ENCODE peak calls at places on chromosome 10, in ten cellular contexts. G is progenitor cell of endocrine pancreas; B is activated naive CD4-positive, alpha-beta T cell treated with anti-CD3 and anti-CD28 coated beads for 36 hours; F is T47D; X is right lobe of liver; W is effector memory CD4-positive, alpha-beta T cell; C is glomerular endothelial cell; R is activated naive CD8-positive, alpha-beta T cell treated with anti-CD3 and anti-CD28 coated beads, Interleukin-2, amount 50 U/mL, for 24 hours; P is H7; Q is NCI-H1694 treated with DMSO at 0.1 percent for 48 hours. J is an unnamed sample.

GRCh38 chr10:87506988-87507387 is 2.3 kb downstream of the MINPP1 start:
- DNase-seq in F (no peak), P (no peak), C (no peak), W (no peak), B (no peak), R (no peak), Q (no peak), X (no peak), G (no peak), J (no peak)

GRCh38 chr10:69425513-69426298 is 9.0 kb upstream of the TACR2 start:
- DNase-seq in G (no peak), C (no peak), F (peak), P (no peak), B (peak), Q (no peak), X (no peak), R (no peak), W (peak), J (no peak)

GRCh38 chr10:98664329-98665042 is 217.8 kb upstream of the HPS1 start:
- DNase-seq in F (peak), G (no peak), B (peak), C (no peak), W (no peak), X (no peak), P (peak), Q (peak), R (peak), J (no peak)

GRCh38 chr10:3874988-3875841 is 90.2 kb upstream of the KLF6 start:
- DNase-seq in B (peak), G (no peak), Q (no peak), P (no peak), W (peak), R (no peak), X (no peak), C (no peak), F (no peak), J (no peak)

GRCh38 chr10:70652761-70653657 is 19.3 kb upstream of the ADAMTS14 start:
- DNase-seq in C (no peak), R (no peak), B (no peak), Q (no peak), W (no peak), F (no peak), G (no peak), P (no peak), X (no peak), J (no peak)

GRCh38 chr10:86671419-86671818 is 3.1 kb downstream of the LDB3 start:
- DNase-seq in G (no peak), F (peak), B (no peak), C (no peak), W (no peak), X (no peak), Q (no peak), P (no peak), R (no peak), J (no peak)

GRCh38 chr10:128150551-128150950 is 24.3 kb upstream of the MKI67 start:
- DNase-seq in W (no peak), G (no peak), X (no peak), P (peak), R (no peak), Q (no peak), F (no peak), C (no peak), B (no peak), J (no peak)

GRCh38 chr10:98402513-98402912 is 12.5 kb downstream of the PYROXD2 start:
- DNase-seq in X (no peak), C (no peak), B (no peak), Q (no peak), R (no peak), W (no peak), G (no peak), F (no peak), P (no peak), J (no peak)

GRCh38 chr10:88386878-88387773 is 196.0 kb downstream of the RNLS start:
- DNase-seq in C (peak), X (peak), F (peak), G (no peak), B (peak), Q (peak), P (peak), R (no peak), W (no peak), J (no peak)

GRCh38 chr10:84540022-84540616 is 211.7 kb downstream of the CCSER2 start:
- DNase-seq in X (no peak), B (no peak), Q (no peak), F (no peak), W (no peak), G (no peak), C (no peak), R (no peak), P (no peak), J (no peak)

GRCh38 chr10:3071405-3072198 is 4.3 kb downstream of the PFKP start:
- DNase-seq in X (no peak), Q (no peak), G (no peak), W (no peak), P (no peak), B (peak), R (peak), F (no peak), C (peak), J (no peak)

GRCh38 chr10:102545997-102546396 is 42.2 kb downstream of the SUFU start:
- DNase-seq in G (no peak), B (no peak), F (no peak), C (no peak), P (peak), W (no peak), X (no peak), Q (no peak), R (no peak), J (no peak)

GRCh38 chr10:103188853-103189252 is 4.2 kb downstream of the NT5C2 start:
- DNase-seq in F (no peak), B (no peak), C (no peak), R (no peak), Q (no peak), G (no peak), W (no peak), P (no peak), X (no peak), J (no peak)

GRCh38 chr10:29895436-29895835 is 163.9 kb downstream of the JCAD start:
- DNase-seq in P (peak), W (no peak), R (no peak), Q (no peak), G (no peak), X (no peak), B (no peak), C (peak), F (no peak), J (no peak)

GRCh38 chr10:3820255-3820654 is 35.2 kb upstream of the KLF6 start:
- DNase-seq in Q (no peak), F (no peak), W (no peak), X (no peak), R (no peak), B (no peak), C (no peak), G (no peak), P (no peak), J (no peak)

GRCh38 chr10:102246261-102246660 is 929 bp downstream of the GBF1 start:
- DNase-seq in G (no peak), P (no peak), X (no peak), C (no peak), B (no peak), W (no peak), F (peak), R (no peak), Q (no peak), J (no peak)

GRCh38 chr10:96502561-96503267 is 11.0 kb downstream of the TLL2 start:
- DNase-seq in Q (no peak), X (no peak), P (no peak), W (no peak), B (no peak), G (no peak), F (no peak), C (no peak), R (no peak), J (no peak)

GRCh38 chr10:42977032-42977416 is 99.8 kb upstream of the RET start:
- DNase-seq in C (no peak), Q (no peak), G (no peak), B (no peak), P (no peak), W (no peak), X (peak), F (no peak), R (no peak), J (peak)

GRCh38 chr10:51786684-51787035 is 87.3 kb upstream of the CSTF2T start:
- DNase-seq in C (no peak), R (no peak), B (no peak), W (no peak), F (no peak), P (no peak), G (no peak), Q (no peak), X (no peak), J (no peak)

GRCh38 chr10:110868981-110869380 is 2.7 kb upstream of the PDCD4 start:
- DNase-seq in Q (no peak), G (no peak), R (no peak), X (no peak), C (no peak), P (no peak), F (no peak), W (peak), B (peak), J (no peak)

GRCh38 chr10:71396714-71397339 is at the start of gene CDH23:
- DNase-seq in C (no peak), Q (no peak), F (no peak), P (peak), R (peak), B (no peak), G (no peak), X (peak), W (no peak), J (peak)

GRCh38 chr10:33813871-33814270 is 479.4 kb upstream of the NRP1 start:
- DNase-seq in F (no peak), C (no peak), Q (no peak), X (no peak), B (no peak), R (no peak), W (no peak), G (no peak), P (no peak), J (no peak)

GRCh38 chr10:117167346-117168134 is 29.5 kb upstream of the VAX1 start:
- DNase-seq in W (no peak), X (no peak), P (peak), C (no peak), B (no peak), G (no peak), R (no peak), Q (no peak), F (no peak), J (no peak)

J was measured in mesothelial cell of epicardium.